ENCODE peak calls at places on chromosomes 2 and 18, in eight cellular contexts. D is MG63; R is foreskin fibroblast; U is dermis blood vessel endothelial cell; S is activated CD4-positive, alpha-beta T cell treated with anti-CD3 and anti-CD28 coated beads, Interleukin-2, amount 10 ng/mL, durations not matched to agents 7 days and 5 days; X is stimulated activated CD4-positive, alpha-beta T cell treated with anti-CD3 and anti-CD28 coated beads, Interleukin-1b, Interleukin-23, amount 100 ng/mL, for 48 hours; F is omental fat pad; A is CD4-positive, alpha-beta T cell. L is an unnamed sample.

GRCh38 chr2:40164736-40165502 is 287.0 kb downstream of the SLC8A1 start:
- DNase-seq in D (no peak), R (no peak), U (no peak), S (no peak), X (no peak), F (no peak), A (no peak), L (no peak)

GRCh38 chr2:48249631-48250473 is 280.1 kb upstream of the STON1 start:
- DNase-seq in D (peak; percentile 34), R (peak; percentile 52), U (no peak), S (no peak), X (no peak), F (no peak), A (no peak), L (no peak)

GRCh38 chr2:233934524-233934923 is 17.4 kb downstream of the TRPM8 start:
- DNase-seq in D (no peak), R (no peak), U (no peak), S (no peak), X (no peak), F (no peak), A (no peak), L (no peak)

GRCh38 chr2:190277234-190278112 is 42.2 kb downstream of the HIBCH start:
- DNase-seq in D (no peak), R (peak; percentile 41), U (peak; percentile 71), S (peak; percentile 28), X (no peak), F (no peak), A (no peak), L (no peak)

GRCh38 chr2:9944330-9944758 is 7.1 kb upstream of the GRHL1 start:
- DNase-seq in D (no peak), R (no peak), U (no peak), S (no peak), X (no peak), F (no peak), A (no peak), L (no peak)

GRCh38 chr2:150110548-150110947 is 376.9 kb downstream of the RND3 start:
- DNase-seq in D (peak; percentile 31), R (no peak), U (no peak), S (no peak), X (no peak), F (no peak), A (no peak), L (no peak)

GRCh38 chr2:147135401-147135800 is 709.4 kb upstream of the ACVR2A start:
- DNase-seq in D (no peak), R (no peak), U (no peak), S (no peak), X (no peak), F (no peak), A (no peak), L (no peak)

GRCh38 chr2:8622199-8622911 is 59.5 kb upstream of the ID2 start:
- DNase-seq in D (no peak), R (no peak), U (no peak), S (no peak), X (no peak), F (no peak), A (no peak), L (no peak)

GRCh38 chr2:2013476-2013875 is 269.2 kb upstream of the PXDN start:
- DNase-seq in D (no peak), R (no peak), U (no peak), S (no peak), X (no peak), F (no peak), A (no peak), L (no peak)

GRCh38 chr2:10042301-10043161 is 819 bp upstream of the KLF11 start:
- DNase-seq in D (no peak), R (peak; percentile 62), U (peak; percentile 81), S (peak; percentile 21), X (no peak), F (peak; percentile 68), A (peak; percentile 14), L (peak; percentile 85)

GRCh38 chr18:73264562-73264921 is 396.8 kb upstream of the NETO1 start:
- DNase-seq in D (no peak), R (no peak), U (no peak), S (no peak), X (no peak), F (no peak), A (no peak), L (no peak)

GRCh38 chr2:236748801-236749200 is 179.2 kb downstream of the ACKR3 start:
- DNase-seq in D (no peak), R (no peak), U (peak; percentile 43), S (no peak), X (no peak), F (no peak), A (no peak), L (no peak)

GRCh38 chr2:226031078-226031937 is 631.8 kb downstream of the NYAP2 start:
- DNase-seq in D (peak; percentile 71), R (peak; percentile 61), U (no peak), S (no peak), X (peak; percentile 54), F (no peak), A (no peak), L (peak; percentile 57)

GRCh38 chr18:79465392-79465991 is 69.8 kb downstream of the NFATC1 start:
- DNase-seq in D (no peak), R (no peak), U (peak; percentile 56), S (no peak), X (no peak), F (no peak), A (no peak), L (no peak)

GRCh38 chr2:158456309-158457066 is at the start of the genes CCDC148 and PKP4:
- DNase-seq in D (peak; percentile 94), R (peak; percentile 92), U (peak; percentile 94), S (peak; percentile 92), X (peak; percentile 91), F (peak; percentile 78), A (peak; percentile 81), L (peak; percentile 88)

GRCh38 chr2:96832751-96833507 is 10.9 kb downstream of the ANKRD23 start:
- DNase-seq in D (no peak), R (peak; percentile 76), U (no peak), S (no peak), X (no peak), F (no peak), A (no peak), L (peak; percentile 49)

GRCh38 chr2:200456567-200456966 is 53.3 kb downstream of the KCTD18 start:
- DNase-seq in D (no peak), R (no peak), U (no peak), S (no peak), X (no peak), F (no peak), A (no peak), L (no peak)

GRCh38 chr18:29154758-29155725 is 978.1 kb upstream of the CDH2 start:
- DNase-seq in D (peak; percentile 72), R (peak; percentile 93), U (peak; percentile 85), S (no peak), X (no peak), F (no peak), A (no peak), L (no peak)

GRCh38 chr2:26136431-26136830 is 36.5 kb upstream of the GAREM2 start:
- DNase-seq in D (no peak), R (no peak), U (no peak), S (no peak), X (no peak), F (no peak), A (no peak), L (no peak)

GRCh38 chr2:7847321-7847720 is 834.5 kb upstream of the ID2 start:
- DNase-seq in D (no peak), R (no peak), U (no peak), S (no peak), X (no peak), F (no peak), A (no peak), L (no peak)

GRCh38 chr2:240450532-240451107 is 15.2 kb downstream of the GPC1 start:
- DNase-seq in D (no peak), R (no peak), U (no peak), S (no peak), X (no peak), F (no peak), A (no peak), L (no peak)

GRCh38 chr2:9235388-9236344 is 29.1 kb downstream of the ASAP2 start:
- DNase-seq in D (no peak), R (peak; percentile 55), U (peak; percentile 69), S (no peak), X (no peak), F (no peak), A (no peak), L (peak; percentile 70)

GRCh38 chr2:38505779-38506178 is 96.9 kb downstream of the HNRNPLL start:
- DNase-seq in D (peak; percentile 71), R (peak; percentile 83), U (no peak), S (no peak), X (no peak), F (peak; percentile 41), A (no peak), L (peak; percentile 96)

GRCh38 chr2:223854741-223855140 is 17.4 kb upstream of the AP1S3 start:
- DNase-seq in D (no peak), R (no peak), U (no peak), S (no peak), X (no peak), F (no peak), A (no peak), L (no peak)

GRCh38 chr2:150482111-150482510 is 5.4 kb downstream of the RND3 start:
- DNase-seq in D (no peak), R (no peak), U (peak; percentile 8), S (no peak), X (no peak), F (no peak), A (no peak), L (no peak)

GRCh38 chr2:9112079-9112721 is 94.4 kb upstream of the ASAP2 start:
- DNase-seq in D (peak; percentile 97), R (peak; percentile 91), U (no peak), S (no peak), X (no peak), F (peak; percentile 52), A (no peak), L (peak; percentile 82)

GRCh38 chr2:226758886-226759660 is 40.5 kb downstream of the IRS1 start:
- DNase-seq in D (peak; percentile 54), R (peak; percentile 85), U (no peak), S (no peak), X (no peak), F (no peak), A (no peak), L (peak; percentile 28)

GRCh38 chr2:8148260-8148880 is 533.5 kb upstream of the ID2 start:
- DNase-seq in D (peak; percentile 87), R (peak; percentile 82), U (peak; percentile 81), S (no peak), X (no peak), F (no peak), A (no peak), L (no peak)

GRCh38 chr2:199911052-199911876 is at the start of gene C2orf69:
- DNase-seq in D (peak; percentile 97), R (peak; percentile 97), U (peak; percentile 99), S (peak; percentile 93), X (peak; percentile 94), F (peak; percentile 90), A (peak; percentile 88), L (peak; percentile 97)

GRCh38 chr2:135742307-135742838 is 718 bp downstream of the UBXN4 start:
- DNase-seq in D (peak; percentile 25), R (peak; percentile 30), U (peak; percentile 78), S (peak; percentile 39), X (no peak), F (no peak), A (no peak), L (peak; percentile 40)

GRCh38 chr18:77208969-77209368 is 40.7 kb upstream of the GALR1 start:
- DNase-seq in D (peak; percentile 72), R (peak; percentile 30), U (peak; percentile 79), S (peak; percentile 46), X (no peak), F (no peak), A (peak; percentile 0), L (no peak)

GRCh38 chr2:15061268-15061667 is 428.8 kb downstream of the LRATD1 start:
- DNase-seq in D (no peak), R (no peak), U (no peak), S (no peak), X (no peak), F (no peak), A (no peak), L (no peak)

GRCh38 chr2:133484106-133484505 is 84.2 kb downstream of the NCKAP5 start:
- DNase-seq in D (peak; percentile 9), R (peak; percentile 42), U (no peak), S (no peak), X (no peak), F (no peak), A (no peak), L (no peak)

GRCh38 chr2:46225150-46225480 is 72.1 kb upstream of the EPAS1 start:
- DNase-seq in D (no peak), R (no peak), U (no peak), S (no peak), X (no peak), F (no peak), A (no peak), L (no peak)